ENCODE peak calls at places on chromosomes 16 and 17, in four cellular contexts. H is T-helper 9 cell; Q is stimulated activated CD4-positive, alpha-beta T cell treated with anti-CD3 and anti-CD28 coated beads, Interleukin-15, amount 100 ng/mL, for 1 hour; Y is aorta. A is an unnamed sample.

GRCh38 chr16:2339521-2340484 is 725 bp downstream of the ABCA3 start:
- DNase-seq in H (peak), Q (no peak), Y (peak), A (peak)

GRCh38 chr17:57597531-57598453 is 147.3 kb downstream of the CCDC182 start:
- DNase-seq in H (no peak), Q (no peak), Y (peak), A (peak)

GRCh38 chr17:58311429-58311894 is 17.1 kb downstream of the TSPOAP1 start:
- DNase-seq in H (no peak), Q (no peak), Y (no peak), A (peak)

GRCh38 chr17:19812407-19812806 is 55.3 kb downstream of the ULK2 start:
- DNase-seq in H (no peak), Q (no peak), Y (no peak), A (no peak)

GRCh38 chr17:50589112-50589712 is 28.7 kb downstream of the CACNA1G start:
- DNase-seq in H (no peak), Q (no peak), Y (no peak), A (no peak)

GRCh38 chr16:87832137-87832527 is 37.2 kb downstream of the SLC7A5 start:
- DNase-seq in H (no peak), Q (no peak), Y (no peak), A (no peak)

GRCh38 chr17:47831934-47832327 is 461 bp downstream of the LRRC46 start:
- DNase-seq in H (no peak), Q (no peak), Y (no peak), A (no peak)

GRCh38 chr17:61555127-61555531 is 35.9 kb downstream of the NACA2 start:
- DNase-seq in H (no peak), Q (no peak), Y (no peak), A (no peak)

GRCh38 chr17:57948555-57949420 is 6.4 kb downstream of the CUEDC1 start:
- DNase-seq in H (no peak), Q (no peak), Y (no peak), A (no peak)

GRCh38 chr16:25109643-25110042 is 1.9 kb upstream of the LCMT1 start:
- DNase-seq in H (no peak), Q (no peak), Y (peak), A (no peak)

GRCh38 chr17:6456914-6457687 is 12.8 kb downstream of the PIMREG start:
- DNase-seq in H (no peak), Q (no peak), Y (peak), A (peak)

GRCh38 chr16:84925092-84925772 is 86.1 kb downstream of the ZDHHC7 start:
- DNase-seq in H (peak), Q (peak), Y (peak), A (peak)

GRCh38 chr16:84891149-84891795 is 71.5 kb downstream of the CRISPLD2 start:
- DNase-seq in H (no peak), Q (no peak), Y (no peak), A (no peak)

A was measured in upper lobe of right lung.